ENCODE peak calls at places on chromosome 2, in four cellular contexts. I is fibroblast of lung, P is hepatic stellate cell, S is psoas muscle. U is an unnamed sample.

GRCh38 chr2:241189093-241189855 is 797 bp downstream of the ANO7 start:
- DNase-seq in P (no peak), I (no peak), S (no peak), U (no peak)

GRCh38 chr2:39494784-39495251 is 57.7 kb upstream of the MAP4K3 start:
- DNase-seq in P (peak), I (peak), S (peak), U (no peak)

GRCh38 chr2:144659731-144660275 is 139.9 kb upstream of the ZEB2 start:
- DNase-seq in I (peak), P (no peak), S (no peak), U (no peak)

GRCh38 chr2:121350884-121351283 is 65.9 kb upstream of the TFCP2L1 start:
- DNase-seq in S (no peak), I (no peak), P (no peak), U (no peak)

GRCh38 chr2:36561223-36561944 is 36.6 kb downstream of the FEZ2 start:
- DNase-seq in P (peak), S (no peak), I (peak), U (no peak)

GRCh38 chr2:238701907-238702206 is 146.0 kb upstream of the TWIST2 start:
- DNase-seq in S (no peak), P (no peak), I (no peak), U (no peak)

GRCh38 chr2:8219631-8220393 is 462.0 kb upstream of the ID2 start:
- DNase-seq in I (no peak), S (peak), P (no peak), U (no peak)

GRCh38 chr2:43152186-43152585 is 74.2 kb downstream of the ZFP36L2 start:
- DNase-seq in S (no peak), I (no peak), P (no peak), U (no peak)

GRCh38 chr2:120519469-120519868 is 173.5 kb downstream of the INHBB start:
- DNase-seq in P (no peak), S (no peak), I (no peak), U (no peak)

GRCh38 chr2:66021296-66021695 is 413.6 kb upstream of the MEIS1 start:
- DNase-seq in I (no peak), P (no peak), S (no peak), U (no peak)

GRCh38 chr2:68466361-68466777 is 725 bp downstream of the FBXO48 start:
- DNase-seq in P (peak), I (peak), S (no peak), U (no peak)

GRCh38 chr2:20494246-20494645 is 47.4 kb downstream of the RHOB start:
- DNase-seq in S (no peak), P (no peak), I (peak), U (no peak)

GRCh38 chr2:227415538-227416424 is 28.0 kb upstream of the SCYGR1 start:
- DNase-seq in I (peak), P (peak), S (peak), U (no peak)

GRCh38 chr2:225678792-225679191 is 279.3 kb downstream of the NYAP2 start:
- DNase-seq in S (no peak), I (no peak), P (no peak), U (no peak)

GRCh38 chr2:36704475-36705150 is 8.1 kb downstream of the VIT start:
- DNase-seq in P (no peak), I (no peak), S (no peak), U (no peak)

GRCh38 chr2:110679337-110679707 is 1.5 kb upstream of the BUB1 start:
- DNase-seq in I (peak), S (no peak), P (no peak), U (no peak)

GRCh38 chr2:180980943-180981898 is 816 bp downstream of the UBE2E3 start:
- DNase-seq in P (peak), I (peak), S (peak), U (no peak)

GRCh38 chr2:67476808-67477790 is 80.0 kb downstream of the ETAA1 start:
- DNase-seq in P (peak), S (no peak), I (peak), U (no peak)

GRCh38 chr2:59000796-59001195 is 759.7 kb upstream of the FANCL start:
- DNase-seq in I (no peak), S (no peak), P (no peak), U (no peak)

GRCh38 chr2:231124833-231125232 is at the start of gene HTR2B:
- DNase-seq in I (peak), P (no peak), S (no peak), U (no peak)

GRCh38 chr2:189440644-189440946 is 679 bp upstream of the WDR75 start:
- DNase-seq in P (no peak), I (no peak), S (no peak), U (no peak)

GRCh38 chr2:64652231-64653173 is 1.2 kb downstream of the SERTAD2 start:
- DNase-seq in P (peak), S (peak), I (peak), U (no peak)

GRCh38 chr2:207854484-207855386 is 85.0 kb upstream of the FZD5 start:
- DNase-seq in I (no peak), S (no peak), P (peak), U (no peak)

GRCh38 chr2:240310645-240311044 is 124.8 kb upstream of the GPC1 start:
- DNase-seq in I (no peak), S (no peak), P (no peak), U (no peak)

GRCh38 chr2:187390891-187391290 is 57.2 kb downstream of the CALCRL start:
- DNase-seq in P (peak), I (peak), S (no peak), U (no peak)

GRCh38 chr2:9018534-9018933 is 15.1 kb upstream of the MBOAT2 start:
- DNase-seq in P (no peak), I (no peak), S (no peak), U (no peak)

GRCh38 chr2:47569658-47570398 is 166.9 kb downstream of the MSH2 start:
- DNase-seq in S (no peak), P (no peak), I (no peak), U (no peak)

GRCh38 chr2:163551974-163552373 is 183.8 kb downstream of the FIGN start:
- DNase-seq in S (no peak), P (peak), I (no peak), U (no peak)

GRCh38 chr2:239939736-239940483 is 85.2 kb downstream of the NDUFA10 start:
- DNase-seq in I (no peak), P (no peak), S (no peak), U (no peak)

U was measured in LNCaP clone FGC.